ENCODE peak calls at places on chromosome 11, in six cellular contexts. M, P, C, L, Z and F are unnamed samples.

GRCh38 chr11:78310500-78310909 is 107.1 kb downstream of the GAB2 start:
- DNase-seq in C (peak; percentile 35), L (peak; percentile 82), P (no peak), Z (no peak), M (peak; percentile 40), F (no peak)

GRCh38 chr11:64186205-64187165 is 514 bp downstream of the STIP1 start:
- DNase-seq in Z (no peak), M (no peak), P (no peak), C (no peak), L (peak; percentile 28), F (peak; percentile 32)

GRCh38 chr11:133840479-133840941 is 4.8 kb downstream of the SPATA19 start:
- DNase-seq in C (no peak), Z (no peak), L (no peak), P (no peak), M (no peak), F (no peak)

GRCh38 chr11:68216171-68216938 is 3.3 kb upstream of the KMT5B start:
- DNase-seq in Z (no peak), C (no peak), M (no peak), P (no peak), L (peak; percentile 57), F (no peak)

GRCh38 chr11:58503361-58503856 is 4.5 kb downstream of the OR5B21 start:
- DNase-seq in C (no peak), P (no peak), Z (no peak), L (no peak), M (no peak), F (no peak)

GRCh38 chr11:122711831-122712378 is 56.4 kb downstream of the UBASH3B start:
- DNase-seq in M (no peak), Z (no peak), L (peak; percentile 74), P (no peak), C (no peak), F (no peak)

GRCh38 chr11:13745165-13745564 is 76.7 kb downstream of the FAR1 start:
- DNase-seq in P (no peak), C (peak; percentile 17), M (peak; percentile 6), L (no peak), Z (no peak), F (no peak)

GRCh38 chr11:83192846-83193245 is 666 bp upstream of the ANKRD42 start:
- DNase-seq in P (no peak), C (no peak), M (no peak), Z (no peak), L (no peak), F (no peak)

GRCh38 chr11:1733009-1733715 is 17.2 kb downstream of the IFITM10 start:
- DNase-seq in P (no peak), M (no peak), C (no peak), L (no peak), Z (no peak), F (no peak)